ENCODE peak calls at places on chromosomes 16 and 17, in seven cellular contexts. D is K562, V is H1, J is GM12891, R is GM12892, F is GM12878, H is SK-N-SH. W is an unnamed sample.

GRCh38 chr16:76318565-76318964 is 41.4 kb downstream of the CNTNAP4 start:
- DNase-seq in R (no peak), F (no peak), H (no peak), V (no peak), J (no peak), D (no peak), W (no peak)

GRCh38 chr16:69669577-69669976 is 56.8 kb downstream of the NQO1 start:
- DNase-seq in J (no peak), R (no peak), D (no peak), V (no peak), F (no peak), H (no peak), W (no peak)

GRCh38 chr17:41894791-41895331 is 23.9 kb downstream of the ACLY start:
- DNase-seq in J (no peak), H (peak; percentile 73), R (no peak), D (no peak), F (no peak), V (no peak), W (no peak)

GRCh38 chr17:63954402-63955063 is 18.2 kb downstream of the SCN4A start:
- DNase-seq in R (peak; percentile 44), D (no peak), J (peak; percentile 61), V (no peak), F (no peak), H (peak; percentile 61), W (no peak)

GRCh38 chr16:80656161-80656560 is 115.4 kb downstream of the DYNLRB2 start:
- DNase-seq in J (no peak), V (no peak), R (no peak), F (no peak), D (no peak), H (no peak), W (no peak)

GRCh38 chr17:61389670-61390478 is 9.8 kb upstream of the TBX2 start:
- DNase-seq in R (no peak), J (peak; percentile 78), V (peak; percentile 92), H (peak; percentile 80), D (peak; percentile 40), F (no peak), W (no peak)

GRCh38 chr17:15490634-15491261 is 23.3 kb upstream of the CDRT4 start:
- DNase-seq in D (peak; percentile 94), F (no peak), V (peak; percentile 60), H (no peak), R (no peak), J (no peak), W (no peak)

GRCh38 chr16:57753448-57754353 is 18.1 kb downstream of the KATNB1 start:
- DNase-seq in R (no peak), D (no peak), F (no peak), V (no peak), H (no peak), J (no peak), W (no peak)

GRCh38 chr16:12119562-12119961 is 143.0 kb downstream of the SNX29 start:
- DNase-seq in D (no peak), V (no peak), J (no peak), R (no peak), F (no peak), H (no peak), W (no peak)

GRCh38 chr16:69482410-69482951 is 58.1 kb downstream of the CYB5B start:
- DNase-seq in J (no peak), H (no peak), R (no peak), D (no peak), F (no peak), V (no peak), W (no peak)

GRCh38 chr17:78360371-78361226 is 722 bp upstream of the SOCS3 start:
- DNase-seq in D (peak; percentile 92), V (peak; percentile 100), F (no peak), J (peak; percentile 94), H (peak; percentile 97), R (peak; percentile 95), W (peak; percentile 80)

GRCh38 chr16:9929313-9929712 is 252.9 kb downstream of the GRIN2A start:
- DNase-seq in J (peak; percentile 18), F (peak; percentile 52), R (no peak), H (no peak), D (no peak), V (no peak), W (no peak)

GRCh38 chr17:44601574-44602372 is 44.5 kb downstream of the FZD2 start:
- DNase-seq in F (no peak), D (no peak), H (no peak), V (no peak), J (no peak), R (no peak), W (no peak)

GRCh38 chr17:35299108-35299507 is 56.2 kb downstream of the SLFN5 start:
- DNase-seq in V (no peak), H (no peak), F (no peak), R (no peak), D (no peak), J (no peak), W (no peak)

GRCh38 chr17:57879437-57880085 is 29.7 kb upstream of the MRPS23 start:
- DNase-seq in D (no peak), H (no peak), R (no peak), V (no peak), F (no peak), J (no peak), W (peak; percentile 84)

GRCh38 chr17:17633310-17633709 is 41.8 kb upstream of the PEMT start:
- DNase-seq in H (no peak), V (no peak), J (no peak), F (no peak), D (no peak), R (no peak), W (no peak)

GRCh38 chr17:65173284-65173793 is 36.2 kb downstream of the RGS9 start:
- DNase-seq in F (no peak), J (no peak), D (peak; percentile 96), R (no peak), V (peak; percentile 49), H (peak; percentile 71), W (no peak)

GRCh38 chr16:53913082-53913870 is 209.3 kb downstream of the FTO start:
- DNase-seq in F (no peak), D (no peak), R (no peak), J (no peak), V (no peak), H (no peak), W (no peak)

GRCh38 chr16:26530584-26531289 is 536.0 kb upstream of the C16orf82 start:
- DNase-seq in D (no peak), F (no peak), R (no peak), H (no peak), V (no peak), J (no peak), W (peak; percentile 11)

GRCh38 chr17:59547131-59547915 is 18.1 kb upstream of the DHX40 start:
- DNase-seq in V (no peak), R (no peak), H (peak; percentile 87), D (peak; percentile 29), J (no peak), F (no peak), W (no peak)

GRCh38 chr17:58513913-58514794 is at the start of gene MTMR4:
- DNase-seq in D (peak; percentile 91), V (peak; percentile 90), J (peak; percentile 87), F (no peak), R (peak; percentile 86), H (peak; percentile 99), W (peak; percentile 82)

GRCh38 chr17:77164483-77165030 is 23.8 kb downstream of the SEC14L1 start:
- DNase-seq in J (no peak), R (no peak), H (peak; percentile 50), D (peak; percentile 62), V (no peak), F (no peak), W (peak; percentile 43)

GRCh38 chr17:13584701-13585080 is 17.0 kb downstream of the HS3ST3A1 start:
- DNase-seq in H (no peak), F (no peak), D (no peak), J (no peak), R (no peak), V (no peak), W (no peak)

GRCh38 chr17:14308965-14309879 is 8.3 kb downstream of the HS3ST3B1 start:
- DNase-seq in D (peak; percentile 94), H (peak; percentile 93), J (no peak), V (peak; percentile 99), R (peak; percentile 72), F (no peak), W (peak; percentile 94)

GRCh38 chr17:80028030-80028429 is 7.6 kb downstream of the TBC1D16 start:
- DNase-seq in D (no peak), V (no peak), H (no peak), J (no peak), F (no peak), R (no peak), W (no peak)

GRCh38 chr17:10029129-10029528 is 124.1 kb upstream of the RCVRN start:
- DNase-seq in F (no peak), R (no peak), D (no peak), V (no peak), J (no peak), H (no peak), W (no peak)

GRCh38 chr17:1882836-1883235 is 53.0 kb downstream of the RPA1 start:
- DNase-seq in V (peak; percentile 58), R (no peak), F (no peak), J (peak; percentile 35), D (peak; percentile 33), H (peak; percentile 49), W (peak; percentile 33)

GRCh38 chr17:80294210-80294609 is 33.6 kb downstream of the RNF213 start:
- DNase-seq in F (no peak), R (no peak), J (no peak), D (no peak), H (no peak), V (no peak), W (no peak)

GRCh38 chr17:76833747-76834146 is 34.5 kb upstream of the MGAT5B start:
- DNase-seq in J (no peak), F (no peak), D (peak; percentile 43), R (no peak), H (no peak), V (no peak), W (no peak)

GRCh38 chr17:73174126-73174525 is 9.3 kb downstream of the SSTR2 start:
- DNase-seq in J (no peak), R (no peak), D (no peak), F (no peak), H (no peak), V (no peak), W (no peak)

GRCh38 chr17:51759260-51759659 is 399.3 kb downstream of the CA10 start:
- DNase-seq in H (no peak), V (no peak), D (no peak), J (no peak), R (no peak), F (no peak), W (no peak)
- TF ChIP-seq TAF1 in H (no peak), V (no peak), D (no peak), J (no peak), R (no peak), F (no peak), W (no peak)

GRCh38 chr16:85819711-85820110 is 20.2 kb downstream of the COX4I1 start:
- DNase-seq in D (no peak), V (no peak), J (no peak), H (no peak), R (no peak), F (no peak), W (no peak)
- TF ChIP-seq TAF1 in D (no peak), V (no peak), J (no peak), H (no peak), R (no peak), F (no peak), W (no peak)

GRCh38 chr16:3643095-3643730 is 11.3 kb upstream of the DNASE1 start:
- DNase-seq in R (no peak), V (peak; percentile 43), F (no peak), H (peak; percentile 39), D (no peak), J (no peak), W (no peak)
- TF ChIP-seq TAF1 in R (no peak), V (no peak), F (no peak), H (no peak), D (no peak), J (no peak), W (no peak)

GRCh38 chr17:50345443-50346312 is at the start of gene XYLT2:
- DNase-seq in V (peak; percentile 89), J (peak; percentile 98), H (peak; percentile 100), R (peak; percentile 95), F (no peak), D (peak; percentile 91), W (peak; percentile 67)
- TF ChIP-seq TAF1 in V (peak; percentile 70), J (peak; percentile 74), H (peak; percentile 79), R (peak; percentile 40), F (peak; percentile 73), D (peak; percentile 55), W (peak; percentile 70)

W was measured in HepG2.